ENCODE peak calls at places on chromosomes 5 and 9, in nine cellular contexts. K is H7; Q is Peyer's patch; O is SJSA1; C is kidney epithelial cell; E is BJ; W is CD8-positive, alpha-beta T cell; L is stomach; N is WERI-Rb-1. H is an unnamed sample.

GRCh38 chr5:29697786-29698414 is 1495.6 kb upstream of the CDH6 start:
- DNase-seq in O (no peak), W (no peak), K (peak; percentile 1), L (no peak), E (no peak), Q (no peak), C (no peak), N (peak; percentile 26), H (no peak)

GRCh38 chr5:123855630-123856029 is 343.7 kb downstream of the CSNK1G3 start:
- DNase-seq in E (no peak), K (no peak), Q (no peak), W (no peak), L (no peak), N (no peak), C (peak; percentile 47), O (no peak), H (no peak)

GRCh38 chr5:57741326-57741725 is 258.7 kb upstream of the ACTBL2 start:
- DNase-seq in L (no peak), N (no peak), K (no peak), W (no peak), O (no peak), E (no peak), C (no peak), Q (no peak), H (no peak)

GRCh38 chr5:172078726-172079345 is 72.4 kb upstream of the FBXW11 start:
- DNase-seq in N (no peak), O (no peak), L (peak; percentile 54), E (no peak), C (no peak), Q (no peak), W (no peak), K (no peak), H (no peak)

GRCh38 chr5:148474025-148474511 is 90.3 kb downstream of the FBXO38 start:
- DNase-seq in N (no peak), E (no peak), L (no peak), W (no peak), O (no peak), C (no peak), K (no peak), Q (no peak), H (no peak)

GRCh38 chr9:92359380-92360007 is 33.7 kb downstream of the CENPP start:
- DNase-seq in E (no peak), O (no peak), K (no peak), Q (no peak), N (peak; percentile 38), W (no peak), C (no peak), L (no peak), H (no peak)

GRCh38 chr5:174532453-174533126 is 191.8 kb upstream of the MSX2 start:
- DNase-seq in L (peak; percentile 86), O (peak; percentile 93), C (peak; percentile 75), N (peak; percentile 20), E (peak; percentile 65), K (peak; percentile 82), W (no peak), Q (peak; percentile 17), H (no peak)

GRCh38 chr5:170504598-170505266 is 912 bp downstream of the KCNIP1 start:
- DNase-seq in K (no peak), O (no peak), E (no peak), L (no peak), W (no peak), N (no peak), C (no peak), Q (no peak), H (no peak)

GRCh38 chr5:5523066-5523505 is 100.6 kb downstream of the ICE1 start:
- DNase-seq in C (no peak), W (no peak), E (no peak), O (no peak), Q (no peak), L (no peak), K (no peak), N (no peak), H (no peak)

GRCh38 chr9:20844916-20845315 is 160.9 kb downstream of the FOCAD start:
- DNase-seq in N (no peak), K (no peak), E (no peak), O (no peak), L (no peak), W (no peak), Q (no peak), C (no peak), H (no peak)

GRCh38 chr5:77560677-77561263 is 68.7 kb upstream of the WDR41 start:
- DNase-seq in E (no peak), C (peak; percentile 26), K (peak; percentile 26), L (no peak), W (no peak), N (no peak), O (no peak), Q (no peak), H (no peak)

GRCh38 chr5:9540791-9541190 is 5.1 kb downstream of the SEMA5A start:
- DNase-seq in O (no peak), Q (no peak), N (no peak), C (no peak), L (no peak), E (peak; percentile 46), K (no peak), W (no peak), H (no peak)

GRCh38 chr5:9538504-9538903 is 7.4 kb downstream of the SEMA5A start:
- DNase-seq in W (no peak), K (no peak), N (no peak), Q (no peak), L (no peak), O (peak; percentile 66), E (no peak), C (no peak), H (no peak)

GRCh38 chr5:9536717-9537116 is 9.2 kb downstream of the SEMA5A start:
- DNase-seq in K (no peak), W (no peak), N (no peak), L (no peak), O (no peak), C (no peak), Q (no peak), E (no peak), H (no peak)

GRCh38 chr5:9534881-9535517 is 10.9 kb downstream of the SEMA5A start:
- DNase-seq in C (no peak), Q (no peak), E (no peak), L (no peak), W (no peak), N (no peak), O (no peak), K (no peak), H (no peak)

GRCh38 chr5:9537223-9538141 is 8.4 kb downstream of the SEMA5A start:
- DNase-seq in E (no peak), K (no peak), Q (no peak), O (no peak), C (no peak), W (no peak), N (no peak), L (no peak), H (no peak)
- H3K4me3 ChIP-seq in E (no peak overlapping the region), K (no peak overlapping the region), Q (no peak overlapping the region), O (no peak overlapping the region), C (no peak overlapping the region), W (no peak overlapping the region), N (no peak overlapping the region), L (no peak overlapping the region), H (no peak overlapping the region)

GRCh38 chr9:18819418-18819817 is 213.6 kb downstream of the SAXO1 start:
- DNase-seq in K (no peak), Q (no peak), E (no peak), O (no peak), L (peak; percentile 52), N (no peak), C (no peak), W (no peak), H (no peak)
- H3K36me3 ChIP-seq in K (no peaks in the 10 kb centered on the region), Q (no peaks in the 10 kb centered on the region), E (no peaks in the 10 kb centered on the region), O (no peaks in the 10 kb centered on the region), L (no peaks in the 10 kb centered on the region), N (no peaks in the 10 kb centered on the region), C (peaks cover 1% of the 10 kb centered on the region), W (no peaks in the 10 kb centered on the region), H (peaks cover 11% of the 10 kb centered on the region)

DNA sequence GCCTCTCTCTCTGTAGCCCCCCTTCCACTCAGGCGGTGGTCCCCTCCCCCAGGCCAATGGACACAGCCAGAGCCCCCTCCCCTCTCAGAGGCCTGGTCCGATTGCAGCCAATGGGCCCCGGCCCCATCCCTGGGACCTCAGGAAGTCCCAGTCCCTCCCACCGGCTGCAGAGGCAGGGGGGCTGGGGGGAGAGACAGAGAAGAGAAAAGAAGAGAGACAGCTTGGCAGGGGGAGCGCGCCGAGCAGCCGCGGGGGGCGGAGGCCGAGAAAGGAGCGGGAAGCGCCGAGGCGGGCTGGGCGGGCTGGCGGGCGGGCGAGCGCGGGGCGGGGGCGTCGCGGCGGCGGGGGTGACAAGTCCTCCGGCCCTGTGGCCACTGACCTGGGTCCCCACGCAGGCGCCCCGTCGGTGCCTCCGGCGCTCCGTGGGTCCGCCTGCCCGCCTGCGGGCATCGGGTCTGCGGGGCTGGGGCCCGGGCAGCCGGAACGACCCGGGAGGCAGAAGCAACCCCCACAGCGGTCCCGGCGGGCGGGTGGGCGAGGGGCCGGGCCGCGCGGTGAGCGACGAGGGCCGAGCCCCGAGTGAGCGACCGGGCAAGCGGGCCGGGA is 11.8 kb downstream of the CNTFR start:
- DNase-seq in W (no peak), Q (no peak), N (peak; percentile 68), C (no peak), O (no peak), L (no peak), E (no peak), K (peak; percentile 91), H (no peak)
- H3K4me3 ChIP-seq in W (no peak overlapping the region), Q (peak overlapping the region; percentile 38), N (peak overlapping the region; percentile 18), C (no peak overlapping the region), O (no peak overlapping the region), L (peak overlapping the region; percentile 37), E (no peak overlapping the region), K (peak overlapping the region; percentile 44), H (no peak overlapping the region)

GRCh38 chr9:131612851-131613250 is 67.5 kb downstream of the PRRT1B start:
- DNase-seq in Q (no peak), C (no peak), N (no peak), E (no peak), K (no peak), W (no peak), L (no peak), O (no peak), H (no peak)
- H3K36me3 ChIP-seq in Q (no peaks in the 10 kb centered on the region), C (no peaks in the 10 kb centered on the region), N (peaks cover 4% of the 10 kb centered on the region), E (peaks cover 8% of the 10 kb centered on the region), K (peaks cover 5% of the 10 kb centered on the region), W (peaks cover 16% of the 10 kb centered on the region), L (peaks cover 80% of the 10 kb centered on the region), O (no peaks in the 10 kb centered on the region), H (peaks cover 9% of the 10 kb centered on the region)

GRCh38 chr5:95782166-95782565 is 40.4 kb downstream of the GLRX start:
- DNase-seq in Q (no peak), O (no peak), L (no peak), C (no peak), N (no peak), E (no peak), K (no peak), W (no peak), H (no peak)

GRCh38 chr5:95788493-95788892 is 34.0 kb downstream of the GLRX start:
- DNase-seq in L (no peak), Q (no peak), N (no peak), E (no peak), O (no peak), K (no peak), C (no peak), W (no peak), H (no peak)

GRCh38 chr5:95784514-95785302 is 37.8 kb downstream of the GLRX start:
- DNase-seq in W (no peak), Q (no peak), L (no peak), O (no peak), E (no peak), K (no peak), N (no peak), C (no peak), H (no peak)

GRCh38 chr5:95783661-95784060 is 38.9 kb downstream of the GLRX start:
- DNase-seq in W (no peak), K (no peak), N (no peak), E (no peak), O (no peak), C (no peak), Q (no peak), L (no peak), H (no peak)

GRCh38 chr5:95786821-95787408 is 35.6 kb downstream of the GLRX start:
- DNase-seq in L (no peak), E (no peak), Q (no peak), W (no peak), K (no peak), O (no peak), C (no peak), N (no peak), H (no peak)
- H3K4me3 ChIP-seq in L (no peak overlapping the region), E (no peak overlapping the region), Q (no peak overlapping the region), W (no peak overlapping the region), K (no peak overlapping the region), O (no peak overlapping the region), C (no peak overlapping the region), N (no peak overlapping the region), H (no peak overlapping the region)